ENCODE peak calls at places on chromosomes 1 and 21, in ten cellular contexts. X is astrocyte of the spinal cord, E is GM06990, G is NCI-H510A treated with DMSO at 0.1 percent for 48 hours, M is small intestine, Y is HFF-Myc, H is anterior cingulate cortex, A is Karpas-422, V is fibroblast of the conjunctiva, P is CMK. O is an unnamed sample.
A peak's percentile ranks its signal among the peaks of the same experiment; 100 is the strongest.

GRCh38 chr1:37995773-37996379 is 6.1 kb upstream of the SF3A3 start:
- DNase-seq in X (peak; percentile 95), V (peak; percentile 96), G (no peak), M (peak; percentile 40), A (no peak), Y (peak; percentile 94), H (no peak), E (peak; percentile 56), P (no peak), O (peak; percentile 75)

GRCh38 chr21:28590722-28591121 is 402.0 kb downstream of the LTN1 start:
- DNase-seq in M (no peak), X (no peak), Y (no peak), A (peak; percentile 20), G (no peak), E (no peak), H (no peak), V (no peak), P (no peak), O (no peak)

GRCh38 chr1:25688390-25689119 is 72.0 kb downstream of the MAN1C1 start:
- DNase-seq in M (peak; percentile 67), Y (no peak), G (no peak), E (no peak), A (no peak), H (no peak), V (no peak), P (no peak), X (no peak), O (no peak)

GRCh38 chr21:41593784-41594138 is 85.8 kb upstream of the TMPRSS2 start:
- DNase-seq in A (no peak), M (peak; percentile 95), E (no peak), X (no peak), G (no peak), Y (no peak), P (no peak), V (no peak), H (no peak), O (no peak)

GRCh38 chr1:48498096-48498791 is 26.2 kb upstream of the SPATA6 start:
- DNase-seq in V (peak; percentile 59), G (peak; percentile 37), E (peak; percentile 27), P (peak; percentile 42), M (peak; percentile 78), A (peak; percentile 88), X (peak; percentile 75), H (no peak), Y (peak; percentile 54), O (peak; percentile 71)

GRCh38 chr1:41423511-41424191 is 60.8 kb downstream of the EDN2 start:
- DNase-seq in Y (no peak), H (no peak), G (no peak), A (no peak), V (no peak), X (no peak), P (no peak), M (no peak), E (no peak), O (no peak)

GRCh38 chr1:78688701-78689100 is 39.1 kb downstream of the IFI44 start:
- DNase-seq in Y (no peak), V (peak; percentile 69), G (no peak), M (no peak), X (peak; percentile 68), E (no peak), P (no peak), H (no peak), A (no peak), O (no peak)

GRCh38 chr1:200367841-200368534 is 41.8 kb downstream of the ZNF281 start:
- DNase-seq in Y (no peak), H (no peak), P (no peak), A (peak; percentile 72), G (no peak), E (no peak), M (no peak), X (peak; percentile 87), V (no peak), O (no peak)

GRCh38 chr1:51842255-51842654 is 36.3 kb downstream of the NRDC start:
- DNase-seq in Y (no peak), H (no peak), V (no peak), X (no peak), M (no peak), A (no peak), E (no peak), P (no peak), G (no peak), O (peak; percentile 21)

GRCh38 chr1:159800177-159800935 is 1.8 kb upstream of the FCRL6 start:
- DNase-seq in E (peak; percentile 36), P (no peak), A (no peak), Y (no peak), V (no peak), X (no peak), M (peak; percentile 40), H (no peak), G (no peak), O (no peak)

O was measured in NCI-H345.